ENCODE peak calls at places on chromosomes 1 and 21, in four cellular contexts. One of them, this sample, is unnamed.

GRCh38 chr1:86703696-86704455 is 500 bp upstream of the SH3GLB1 start:
- DNase-seq in IMR-90: no peak
- DNase-seq in left ventricle myocardium inferior: no peak
- DNase-seq in neural progenitor cell: peak; percentile 73
- DNase-seq in this sample: no peak

GRCh38 chr1:56045477-56045876 is 533.9 kb downstream of the PLPP3 start:
- DNase-seq in left ventricle myocardium inferior: no peak
- DNase-seq in IMR-90: no peak
- DNase-seq in neural progenitor cell: no peak
- DNase-seq in this sample: no peak

GRCh38 chr21:41583274-41583790 is 75.4 kb upstream of the TMPRSS2 start:
- DNase-seq in IMR-90: peak; percentile 8
- DNase-seq in neural progenitor cell: no peak
- DNase-seq in left ventricle myocardium inferior: no peak
- DNase-seq in this sample: no peak

GRCh38 chr1:93357242-93357641 is 11.5 kb downstream of the DR1 start:
- DNase-seq in IMR-90: no peak
- DNase-seq in neural progenitor cell: no peak
- DNase-seq in left ventricle myocardium inferior: no peak
- DNase-seq in this sample: no peak

GRCh38 chr1:211589782-211590721 is 11.1 kb upstream of the SLC30A1 start:
- DNase-seq in neural progenitor cell: no peak
- DNase-seq in left ventricle myocardium inferior: peak; percentile 71
- DNase-seq in IMR-90: peak; percentile 62
- DNase-seq in this sample: no peak

GRCh38 chr1:51272916-51273315 is 36.8 kb downstream of the RNF11 start:
- DNase-seq in left ventricle myocardium inferior: no peak
- DNase-seq in IMR-90: no peak
- DNase-seq in neural progenitor cell: no peak
- DNase-seq in this sample: no peak

GRCh38 chr1:193631306-193631705 is 444.9 kb upstream of the B3GALT2 start:
- DNase-seq in neural progenitor cell: no peak
- DNase-seq in left ventricle myocardium inferior: no peak
- DNase-seq in IMR-90: no peak
- DNase-seq in this sample: no peak

GRCh38 chr1:41626616-41627375 is 142.3 kb upstream of the EDN2 start:
- DNase-seq in IMR-90: peak; percentile 31
- DNase-seq in left ventricle myocardium inferior: no peak
- DNase-seq in neural progenitor cell: no peak
- DNase-seq in this sample: no peak

GRCh38 chr1:219702551-219703215 is 89.8 kb upstream of the ZC3H11B start:
- DNase-seq in neural progenitor cell: no peak
- DNase-seq in left ventricle myocardium inferior: no peak
- DNase-seq in IMR-90: peak; percentile 50
- DNase-seq in this sample: no peak

GRCh38 chr21:18603246-18603645 is 199.7 kb upstream of the TMPRSS15 start:
- DNase-seq in neural progenitor cell: no peak
- DNase-seq in IMR-90: no peak
- DNase-seq in left ventricle myocardium inferior: no peak
- DNase-seq in this sample: no peak

GRCh38 chr1:43513471-43514173 is 17.1 kb upstream of the PTPRF start:
- DNase-seq in neural progenitor cell: no peak
- DNase-seq in left ventricle myocardium inferior: no peak
- DNase-seq in IMR-90: no peak
- DNase-seq in this sample: no peak

GRCh38 chr1:235049217-235049616 is 79.4 kb downstream of the TOMM20 start:
- DNase-seq in left ventricle myocardium inferior: no peak
- DNase-seq in IMR-90: no peak
- DNase-seq in neural progenitor cell: no peak
- DNase-seq in this sample: no peak

GRCh38 chr1:204619721-204620120 is 65.8 kb downstream of the LRRN2 start:
- DNase-seq in neural progenitor cell: peak; percentile 50
- DNase-seq in left ventricle myocardium inferior: no peak
- DNase-seq in IMR-90: no peak
- DNase-seq in this sample: peak; percentile 27

GRCh38 chr1:110155878-110156522 is 5.7 kb downstream of the SLC6A17 start:
- DNase-seq in neural progenitor cell: peak; percentile 85
- DNase-seq in IMR-90: peak; percentile 63
- DNase-seq in left ventricle myocardium inferior: peak; percentile 61
- DNase-seq in this sample: peak; percentile 48

GRCh38 chr1:91498498-91499245 is 2.0 kb upstream of the CDC7 start:
- DNase-seq in IMR-90: no peak
- DNase-seq in neural progenitor cell: no peak
- DNase-seq in left ventricle myocardium inferior: no peak
- DNase-seq in this sample: no peak

GRCh38 chr1:20511518-20512428 is 3.8 kb upstream of the MUL1 start:
- DNase-seq in left ventricle myocardium inferior: no peak
- DNase-seq in IMR-90: no peak
- DNase-seq in neural progenitor cell: no peak
- DNase-seq in this sample: no peak

GRCh38 chr1:157403608-157404007 is 148.7 kb downstream of the FCRL5 start:
- DNase-seq in neural progenitor cell: no peak
- DNase-seq in IMR-90: no peak
- DNase-seq in left ventricle myocardium inferior: no peak
- DNase-seq in this sample: no peak

GRCh38 chr1:102640872-102641271 is 467.4 kb downstream of the COL11A1 start:
- DNase-seq in neural progenitor cell: no peak
- DNase-seq in IMR-90: no peak
- DNase-seq in left ventricle myocardium inferior: no peak
- DNase-seq in this sample: no peak

GRCh38 chr1:113390871-113391642 is 742 bp downstream of the MAGI3 start:
- DNase-seq in IMR-90: no peak
- DNase-seq in neural progenitor cell: peak; percentile 61
- DNase-seq in left ventricle myocardium inferior: peak; percentile 48
- DNase-seq in this sample: peak; percentile 62
- TF ChIP-seq CTCF in IMR-90: no peak
- TF ChIP-seq CTCF in neural progenitor cell: no peak
- TF ChIP-seq CTCF in left ventricle myocardium inferior: no peak
- TF ChIP-seq CTCF in this sample: peak; percentile 8

DNA sequence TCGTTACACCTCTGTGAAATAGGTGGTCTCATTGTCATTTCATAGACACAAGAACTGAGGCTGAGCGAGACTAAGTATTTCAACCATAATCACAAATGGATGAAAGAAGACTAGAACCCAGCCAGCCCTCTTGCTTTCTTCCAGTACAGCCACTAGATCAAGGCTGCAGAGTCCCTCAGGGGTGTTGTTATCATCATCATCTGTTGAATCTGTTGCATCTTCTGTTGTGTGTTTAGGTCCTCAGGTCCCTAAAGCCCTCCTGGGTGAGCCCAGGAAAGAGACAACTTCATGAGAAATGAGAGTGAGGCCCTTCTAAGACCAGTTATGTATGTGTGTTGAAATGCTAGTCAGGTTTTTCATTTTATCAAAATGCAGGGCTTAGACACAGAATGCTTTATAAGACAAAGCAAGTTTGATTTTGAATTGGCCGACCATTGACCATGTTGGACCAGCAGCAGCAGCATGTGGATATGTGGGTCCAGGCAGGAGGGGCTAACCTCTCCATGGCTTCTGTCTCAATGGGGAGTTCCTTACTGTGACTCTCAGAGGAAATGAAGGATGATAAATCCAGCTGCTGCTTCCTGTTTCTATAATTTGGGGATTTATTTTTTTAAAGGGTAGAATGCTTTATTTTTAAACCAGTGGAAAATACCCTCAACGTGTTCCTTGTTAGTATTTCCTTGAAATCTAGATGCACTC is 86.5 kb upstream of the ZNF326 start:
- DNase-seq in neural progenitor cell: no peak
- DNase-seq in left ventricle myocardium inferior: no peak
- DNase-seq in IMR-90: no peak
- DNase-seq in this sample: no peak
- H3K4me1 ChIP-seq in neural progenitor cell: peaks cover 51% of the 10 kb centered on the region
- H3K4me1 ChIP-seq in left ventricle myocardium inferior: peaks cover 95% of the 10 kb centered on the region
- H3K4me1 ChIP-seq in IMR-90: peaks cover 44% of the 10 kb centered on the region
- H3K4me1 ChIP-seq in this sample: no peaks in the 10 kb centered on the region

GRCh38 chr1:208000504-208000903 is 89.6 kb upstream of the CD34 start:
- DNase-seq in neural progenitor cell: no peak
- DNase-seq in left ventricle myocardium inferior: no peak
- DNase-seq in IMR-90: no peak
- DNase-seq in this sample: no peak
- H3K4me3 ChIP-seq in neural progenitor cell: no peak overlapping the region
- H3K4me3 ChIP-seq in left ventricle myocardium inferior: no peak overlapping the region
- H3K4me3 ChIP-seq in IMR-90: no peak overlapping the region
- H3K4me3 ChIP-seq in this sample: no peak overlapping the region

GRCh38 chr1:69223156-69223555 is 344.6 kb upstream of the LRRC7 start:
- DNase-seq in IMR-90: no peak
- DNase-seq in neural progenitor cell: no peak
- DNase-seq in left ventricle myocardium inferior: no peak
- DNase-seq in this sample: no peak
- TF ChIP-seq CTCF in IMR-90: no peak
- TF ChIP-seq CTCF in neural progenitor cell: no peak
- TF ChIP-seq CTCF in left ventricle myocardium inferior: no peak
- TF ChIP-seq CTCF in this sample: no peak

GRCh38 chr1:32758795-32759430 is 56.3 kb upstream of the SYNC start:
- DNase-seq in neural progenitor cell: no peak
- DNase-seq in IMR-90: no peak
- DNase-seq in left ventricle myocardium inferior: no peak
- DNase-seq in this sample: no peak
- H3K4me1 ChIP-seq in neural progenitor cell: peaks cover 38% of the 10 kb centered on the region
- H3K4me1 ChIP-seq in IMR-90: peaks cover 30% of the 10 kb centered on the region
- H3K4me1 ChIP-seq in left ventricle myocardium inferior: peaks cover 37% of the 10 kb centered on the region
- H3K4me1 ChIP-seq in this sample: peaks cover 77% of the 10 kb centered on the region

DNA sequence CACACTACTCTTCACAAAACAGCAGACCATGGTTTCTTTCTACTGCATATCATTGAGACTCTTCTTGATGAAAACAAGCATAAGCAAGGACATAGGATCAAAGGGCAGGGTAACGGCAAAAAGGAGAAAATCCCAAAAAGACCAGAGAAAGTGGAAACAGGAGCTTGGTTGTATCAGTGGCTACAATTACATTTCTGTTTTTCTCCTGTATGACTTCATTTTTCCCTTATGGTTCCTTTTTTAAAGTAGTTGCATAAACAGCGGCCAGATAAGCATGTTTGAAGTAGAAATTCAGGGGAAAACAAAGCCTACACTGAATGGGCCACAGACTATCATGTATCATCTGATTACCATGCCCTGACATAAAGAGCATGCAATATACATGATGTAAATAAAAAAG is 4.6 kb downstream of the EGLN1 start:
- DNase-seq in neural progenitor cell: no peak
- DNase-seq in left ventricle myocardium inferior: no peak
- DNase-seq in IMR-90: no peak
- DNase-seq in this sample: no peak
- H3K4me3 ChIP-seq in neural progenitor cell: no peak overlapping the region
- H3K4me3 ChIP-seq in left ventricle myocardium inferior: peak overlapping the region; percentile 85
- H3K4me3 ChIP-seq in IMR-90: peak overlapping the region; percentile 27
- H3K4me3 ChIP-seq in this sample: no peak overlapping the region

GRCh38 chr21:45983981-45984551 is 2.5 kb downstream of the COL6A1 start:
- DNase-seq in neural progenitor cell: no peak
- DNase-seq in left ventricle myocardium inferior: peak; percentile 68
- DNase-seq in IMR-90: no peak
- DNase-seq in this sample: peak; percentile 49

GRCh38 chr21:45982256-45982757 is 737 bp downstream of the COL6A1 start:
- DNase-seq in IMR-90: no peak
- DNase-seq in neural progenitor cell: peak; percentile 54
- DNase-seq in left ventricle myocardium inferior: no peak
- DNase-seq in this sample: peak; percentile 26

GRCh38 chr21:45981641-45982255 is at the start of gene COL6A1:
- DNase-seq in neural progenitor cell: peak; percentile 88
- DNase-seq in left ventricle myocardium inferior: peak; percentile 78
- DNase-seq in IMR-90: peak; percentile 66
- DNase-seq in this sample: peak; percentile 64

GRCh38 chr21:45984584-45985095 is 3.1 kb downstream of the COL6A1 start:
- DNase-seq in neural progenitor cell: no peak
- DNase-seq in left ventricle myocardium inferior: no peak
- DNase-seq in IMR-90: no peak
- DNase-seq in this sample: no peak

DNA sequence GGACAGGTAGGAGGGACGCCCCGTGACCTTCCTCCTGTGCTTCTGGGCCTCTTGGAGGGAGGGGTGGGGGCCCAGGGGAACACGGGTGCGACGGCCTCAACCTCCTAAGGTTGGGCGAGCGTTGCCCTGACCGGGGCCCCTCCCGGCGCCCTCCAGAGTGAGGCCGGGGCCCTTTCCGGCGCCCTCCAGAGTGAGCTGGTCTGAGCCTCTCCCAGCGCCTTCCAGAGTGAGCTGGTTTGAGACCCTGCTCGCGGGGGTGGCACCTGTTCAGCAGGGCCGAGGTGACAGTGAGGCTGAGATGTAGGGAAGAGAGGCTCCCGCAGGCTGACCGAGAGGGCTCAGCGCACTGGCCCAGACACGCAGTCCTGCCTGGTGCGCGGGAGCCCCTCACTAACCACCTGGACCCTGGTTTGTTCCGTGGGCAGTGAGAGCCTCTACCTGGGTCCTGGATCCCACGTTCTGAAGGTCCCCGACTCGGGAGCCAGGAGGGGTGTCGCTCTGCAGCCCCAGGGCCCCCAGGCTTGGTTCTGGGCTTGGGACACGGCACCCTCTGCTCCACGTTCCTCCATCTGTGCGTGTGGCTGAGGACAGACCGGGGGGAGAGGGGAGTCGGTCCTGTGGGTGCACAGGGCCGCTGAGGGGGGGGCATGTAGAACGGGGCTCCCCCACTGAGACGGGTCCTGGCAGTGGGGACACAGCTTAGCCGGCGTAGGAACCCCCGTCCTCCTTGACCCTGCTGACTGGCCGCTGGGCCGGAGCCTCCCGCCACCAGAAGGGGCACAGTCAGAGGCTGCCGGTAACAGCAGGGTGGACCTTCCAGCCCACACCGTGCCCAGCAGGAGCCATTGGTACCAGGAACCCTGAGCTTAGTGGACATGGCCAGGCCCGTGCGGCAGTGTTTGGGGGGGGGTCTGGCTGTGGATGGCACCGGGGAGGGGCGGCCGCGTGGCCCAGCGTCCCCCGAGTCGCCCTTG is 1.5 kb downstream of the COL6A1 start:
- DNase-seq in IMR-90: no peak
- DNase-seq in left ventricle myocardium inferior: peak; percentile 19
- DNase-seq in neural progenitor cell: peak; percentile 37
- DNase-seq in this sample: peak; percentile 11
- TF ChIP-seq CTCF in IMR-90: no peak
- TF ChIP-seq CTCF in left ventricle myocardium inferior: no peak
- TF ChIP-seq CTCF in neural progenitor cell: no peak
- TF ChIP-seq CTCF in this sample: no peak